ENCODE peak calls at places on chromosomes 11 and 22, in seven cellular contexts. Z is cardiac muscle cell; S is neuronal stem cell; M is heart left ventricle; Y is stomach; W is ovary; G is naive thymus-derived CD4-positive, alpha-beta T cell. X is an unnamed sample.

GRCh38 chr11:1967641-1968225 is 20.6 kb downstream of the MRPL23 start:
- DNase-seq in S (no peak), M (peak; percentile 42), G (no peak), W (peak; percentile 4), Z (no peak), Y (no peak), X (peak; percentile 35)

GRCh38 chr11:30292545-30292944 is 30.4 kb upstream of the ARL14EP start:
- DNase-seq in M (no peak), Z (no peak), Y (no peak), S (no peak), G (no peak), W (no peak), X (no peak)

GRCh38 chr11:26229270-26229669 is 102.7 kb upstream of the ANO3 start:
- DNase-seq in W (no peak), G (no peak), M (no peak), Y (no peak), Z (peak; percentile 95), S (no peak), X (no peak)

GRCh38 chr11:57792060-57792541 is 30.5 kb downstream of the CTNND1 start:
- DNase-seq in Y (peak; percentile 68), S (no peak), G (peak; percentile 90), Z (peak; percentile 49), M (peak; percentile 71), W (no peak), X (peak; percentile 50)

GRCh38 chr11:87724358-87724757 is 450.9 kb downstream of the RAB38 start:
- DNase-seq in M (no peak), Z (no peak), W (no peak), Y (no peak), S (no peak), G (no peak), X (no peak)

GRCh38 chr11:134599180-134599810 is 187.3 kb upstream of the B3GAT1 start:
- DNase-seq in W (no peak), Z (no peak), G (no peak), M (no peak), S (no peak), Y (no peak), X (no peak)

GRCh38 chr11:19164230-19164855 is 37.4 kb downstream of the CSRP3 start:
- DNase-seq in G (no peak), Z (no peak), M (no peak), W (no peak), S (no peak), Y (no peak), X (no peak)

GRCh38 chr11:118200901-118201680 is 23.7 kb downstream of the JAML start:
- DNase-seq in G (peak; percentile 39), S (no peak), M (no peak), Y (no peak), W (no peak), Z (no peak), X (no peak)

GRCh38 chr11:83220279-83220678 is 26.8 kb downstream of the ANKRD42 start:
- DNase-seq in W (no peak), S (no peak), Y (no peak), M (no peak), G (no peak), Z (no peak), X (no peak)

GRCh38 chr11:8593935-8594909 is at the start of gene STK33:
- DNase-seq in S (peak; percentile 69), G (no peak), W (peak; percentile 70), M (peak; percentile 74), Y (peak; percentile 66), Z (peak; percentile 41), X (no peak)

GRCh38 chr11:86193297-86194095 is 51.1 kb upstream of the EED start:
- DNase-seq in Z (peak; percentile 90), M (peak; percentile 86), G (peak; percentile 70), W (peak; percentile 49), S (peak; percentile 33), Y (peak; percentile 56), X (peak; percentile 50)

GRCh38 chr11:1959786-1960185 is 12.7 kb downstream of the MRPL23 start:
- DNase-seq in W (peak; percentile 16), Z (no peak), S (no peak), G (no peak), Y (no peak), M (no peak), X (peak; percentile 8)

GRCh38 chr11:8917157-8917820 is 6.3 kb downstream of the AKIP1 start:
- DNase-seq in G (no peak), M (no peak), Y (peak; percentile 42), W (no peak), Z (peak; percentile 94), S (peak; percentile 57), X (peak; percentile 36)

GRCh38 chr22:19137384-19138216 is 6.5 kb downstream of the TSSK2 start:
- DNase-seq in W (no peak), Z (no peak), S (no peak), Y (no peak), M (no peak), G (no peak), X (no peak)

GRCh38 chr11:29956076-29956556 is 60.7 kb downstream of the KCNA4 start:
- DNase-seq in M (no peak), Z (no peak), G (no peak), Y (no peak), W (no peak), S (no peak), X (no peak)

GRCh38 chr11:75399344-75400109 is at the start of gene RPS3:
- DNase-seq in Z (peak; percentile 94), S (peak; percentile 89), Y (peak; percentile 94), W (peak; percentile 90), G (peak; percentile 89), M (peak; percentile 94), X (peak; percentile 92)

GRCh38 chr11:116258821-116259220 is 514.0 kb downstream of the BUD13 start:
- DNase-seq in G (no peak), Z (no peak), S (no peak), Y (no peak), M (no peak), W (no peak), X (no peak)

GRCh38 chr11:11252403-11252802 is 100.6 kb downstream of the CSNK2A3 start:
- DNase-seq in M (no peak), Y (no peak), W (no peak), Z (no peak), G (no peak), S (no peak), X (no peak)

GRCh38 chr11:74532496-74533246 is 39.1 kb upstream of the LIPT2 start:
- DNase-seq in S (no peak), Z (no peak), M (no peak), G (no peak), W (no peak), Y (no peak), X (no peak)

DNA sequence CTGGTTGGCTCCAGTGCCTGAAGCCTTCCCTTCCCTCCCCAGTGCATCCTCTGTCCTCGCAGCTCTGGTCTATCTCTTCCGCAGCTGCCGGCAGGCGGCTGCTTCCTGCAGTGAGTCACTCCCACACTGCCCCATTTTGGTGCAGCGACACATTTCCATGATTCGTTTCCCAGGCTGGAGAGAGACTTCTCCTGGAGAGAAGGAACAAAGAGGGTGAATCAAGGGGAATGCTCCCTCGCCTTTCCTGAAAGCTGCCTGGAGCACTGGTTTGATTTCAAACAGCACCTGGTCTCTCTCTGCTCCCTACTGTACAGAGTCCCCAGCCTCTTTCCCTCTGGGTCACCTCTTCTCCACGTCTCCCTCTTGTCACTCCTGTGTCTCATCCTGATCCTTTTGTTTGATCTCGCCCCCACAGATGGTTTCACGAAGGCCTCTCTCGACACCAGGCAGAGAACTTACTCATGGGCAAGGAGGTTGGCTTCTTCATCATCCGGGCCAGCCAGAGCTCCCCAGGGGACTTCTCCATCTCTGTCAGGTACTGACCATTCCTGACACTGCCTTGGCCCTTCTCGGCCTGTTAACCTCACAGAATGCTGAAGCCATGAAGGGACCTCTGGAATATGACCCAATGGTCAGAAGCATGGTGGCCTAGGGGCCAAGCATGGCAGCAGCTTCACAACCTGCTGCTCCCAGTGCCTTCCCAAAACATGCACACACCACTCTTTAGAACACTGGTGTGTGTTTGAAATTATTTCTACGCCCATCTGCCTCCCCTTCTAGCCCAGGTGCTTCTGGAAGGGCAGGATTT is at the start of gene TMA7B:
- DNase-seq in S (no peak), G (peak; percentile 45), M (peak; percentile 38), Z (peak; percentile 70), Y (peak; percentile 27), W (no peak), X (no peak)
- H3K27ac ChIP-seq in S (no peak within 1 kb of the TSS), G (peak within 1 kb of the TSS; percentile 44), M (no peak within 1 kb of the TSS), Z (no peak within 1 kb of the TSS), Y (peak within 1 kb of the TSS; percentile 52), W (no peak within 1 kb of the TSS), X (no peak within 1 kb of the TSS)

GRCh38 chr11:128549256-128549944 is 38.0 kb downstream of the ETS1 start:
- DNase-seq in Z (peak; percentile 92), G (no peak), Y (no peak), W (peak; percentile 67), M (peak; percentile 85), S (no peak), X (peak; percentile 52)
- H3K4me3 ChIP-seq in Z (peak overlapping the region; percentile 13), G (no peak overlapping the region), Y (peak overlapping the region; percentile 44), W (peak overlapping the region; percentile 41), M (peak overlapping the region; percentile 52), S (no peak overlapping the region), X (peak overlapping the region; percentile 53)

DNA sequence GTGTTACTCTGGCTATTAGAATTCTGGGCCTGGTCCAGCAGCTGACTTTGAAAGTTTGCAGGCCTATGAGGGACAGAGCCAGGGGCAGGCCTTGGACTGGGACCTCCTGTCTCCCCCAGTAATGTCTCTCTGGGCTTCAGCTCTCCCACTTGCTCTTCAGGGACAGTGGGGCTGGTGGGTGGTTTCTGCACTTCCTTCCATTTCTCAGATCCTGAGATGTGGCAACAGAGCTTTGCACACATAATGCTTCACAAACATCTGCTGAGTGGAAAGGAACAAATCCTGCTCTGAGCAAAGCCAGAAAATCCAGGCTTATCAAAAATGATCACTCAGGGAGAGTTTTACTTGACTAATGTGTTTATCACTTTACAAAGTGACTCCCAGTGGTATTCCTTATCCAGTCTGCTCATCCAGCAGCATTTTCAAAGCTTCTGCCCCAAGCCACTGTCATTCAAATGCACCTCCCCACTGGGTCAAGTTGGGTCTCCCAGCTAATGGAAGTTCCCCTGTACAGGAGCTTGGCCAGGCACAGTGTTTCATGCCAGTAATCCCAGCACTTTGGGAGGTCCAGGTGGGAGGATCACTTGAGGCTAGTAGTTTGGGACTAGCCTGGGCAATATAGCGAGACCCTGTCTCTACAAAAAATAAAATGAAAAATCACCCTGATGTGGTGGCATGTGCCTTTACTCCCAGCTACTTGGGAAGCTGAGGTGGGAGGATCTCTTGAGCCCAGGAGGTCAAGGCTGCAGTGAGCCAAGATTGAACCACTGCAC is 13.5 kb upstream of the OSBP2 start:
- DNase-seq in M (no peak), Z (peak; percentile 40), W (no peak), S (no peak), Y (no peak), G (no peak), X (no peak)
- H3K27ac ChIP-seq in M (no peak overlapping the region), Z (no peak overlapping the region), W (no peak overlapping the region), S (no peak overlapping the region), Y (no peak overlapping the region), G (no peak overlapping the region), X (no peak overlapping the region)

DNA sequence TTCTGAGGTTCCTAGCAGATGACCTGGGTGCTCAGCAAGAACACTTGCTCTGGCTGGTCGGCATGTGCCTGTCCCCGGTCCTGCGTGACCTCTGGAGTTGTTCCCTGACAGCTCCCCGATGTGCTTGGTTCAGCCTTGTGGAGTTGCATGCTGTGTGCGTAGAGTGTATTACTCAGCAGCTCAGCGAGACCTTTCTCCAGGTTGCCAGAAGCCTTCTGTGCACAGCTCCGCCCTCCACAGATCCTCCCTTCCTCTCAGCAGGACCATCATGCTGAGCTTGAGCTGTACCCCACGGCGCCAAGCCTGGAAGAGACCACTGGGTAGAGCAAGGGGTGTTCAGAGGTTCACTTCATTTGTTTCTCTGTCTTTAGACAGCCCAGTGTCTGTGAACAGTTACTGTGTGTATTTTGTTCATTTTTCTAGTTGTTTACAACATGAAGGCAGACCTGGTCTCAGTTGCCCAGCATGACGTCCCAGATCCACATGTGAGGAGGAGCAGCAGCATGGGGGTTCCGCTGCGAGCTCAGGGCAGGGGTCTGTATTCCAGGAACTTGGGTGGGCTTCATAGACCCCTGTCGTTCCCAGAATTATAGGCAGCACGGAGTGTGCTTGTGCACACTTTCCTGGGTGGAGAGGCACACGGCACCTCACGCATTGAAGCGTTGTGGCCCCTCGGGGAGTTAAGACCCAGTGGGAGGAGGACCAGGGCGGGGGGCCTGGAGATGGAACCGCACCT is 148.6 kb downstream of the IGLL1 start:
- DNase-seq in S (no peak), W (no peak), Z (peak; percentile 13), G (no peak), M (no peak), Y (no peak), X (no peak)
- H3K4me3 ChIP-seq in S (no peak overlapping the region), W (no peak overlapping the region), Z (no peak overlapping the region), G (no peak overlapping the region), M (no peak overlapping the region), Y (no peak overlapping the region), X (no peak overlapping the region)

X was measured in gastrocnemius medialis.